ENCODE peak calls at places on chromosomes 3 and 15, in five cellular contexts. A, Q, R, X and Z are unnamed samples.
A peak's percentile ranks its signal among the peaks of the same experiment; 100 is the strongest.

GRCh38 chr15:36584511-36584910 is 5.1 kb downstream of the CDIN1 start:
- ATAC-seq in R (no peak), Q (no peak), A (no peak), X (no peak), Z (no peak)

GRCh38 chr3:72533584-72534473 is 314.4 kb downstream of the SHQ1 start:
- ATAC-seq in X (no peak), A (no peak), Q (peak; percentile 39), R (no peak), Z (no peak)

GRCh38 chr15:98505611-98506031 is 142.7 kb upstream of the IGF1R start:
- ATAC-seq in R (no peak), X (peak; percentile 29), A (peak; percentile 28), Q (no peak), Z (no peak)

GRCh38 chr3:183172051-183172639 is 9.6 kb upstream of the LAMP3 start:
- ATAC-seq in A (no peak), X (no peak), Q (no peak), R (no peak), Z (no peak)

GRCh38 chr3:67569324-67569723 is 85.1 kb downstream of the SUCLG2 start:
- ATAC-seq in Q (no peak), X (no peak), R (no peak), A (no peak), Z (no peak)

GRCh38 chr3:50525987-50526386 is 22.6 kb upstream of the CACNA2D2 start:
- ATAC-seq in A (peak; percentile 56), X (peak; percentile 66), R (peak; percentile 98), Q (peak; percentile 85), Z (peak; percentile 61)

GRCh38 chr3:54034971-54035370 is 87.4 kb upstream of the CACNA2D3 start:
- ATAC-seq in A (no peak), Q (no peak), X (no peak), R (no peak), Z (no peak)

GRCh38 chr3:14403636-14404395 is 1.4 kb downstream of the SLC6A6 start:
- ATAC-seq in X (peak; percentile 41), R (no peak), Q (peak; percentile 8), A (peak; percentile 35), Z (peak; percentile 35)

GRCh38 chr15:29475096-29475495 is 205.5 kb upstream of the NSMCE3 start:
- ATAC-seq in A (no peak), R (no peak), Q (no peak), X (no peak), Z (no peak)

GRCh38 chr15:77675806-77676415 is 43.2 kb upstream of the LINGO1 start:
- ATAC-seq in X (peak; percentile 22), A (no peak), Q (no peak), R (no peak), Z (no peak)

GRCh38 chr3:184377882-184378445 is at the start of gene THPO:
- ATAC-seq in Q (peak; percentile 87), R (no peak), A (peak; percentile 18), X (no peak), Z (no peak)

GRCh38 chr3:192930585-192930984 is 12.9 kb upstream of the MB21D2 start:
- ATAC-seq in X (no peak), Q (no peak), R (no peak), A (no peak), Z (no peak)

GRCh38 chr3:20185364-20185732 is 658 bp downstream of the SGO1 start:
- ATAC-seq in A (no peak), X (no peak), R (peak; percentile 39), Q (no peak), Z (peak; percentile 56)

GRCh38 chr15:91456921-91457320 is 356.9 kb downstream of the SV2B start:
- ATAC-seq in Q (no peak), R (no peak), A (no peak), X (no peak), Z (peak; percentile 48)

GRCh38 chr3:21407743-21408142 is 343.3 kb downstream of the ZNF385D start:
- ATAC-seq in X (no peak), Q (no peak), R (no peak), A (no peak), Z (no peak)

GRCh38 chr3:188458761-188459160 is 304.8 kb downstream of the LPP start:
- ATAC-seq in A (no peak), R (no peak), Q (no peak), X (no peak), Z (no peak)

GRCh38 chr15:67135494-67135893 is 70.1 kb downstream of the SMAD3 start:
- ATAC-seq in Q (peak; percentile 76), R (no peak), A (peak; percentile 69), X (peak; percentile 21), Z (peak; percentile 68)

GRCh38 chr3:177251756-177252155 is 54.5 kb upstream of the TBL1XR1 start:
- ATAC-seq in A (no peak), Q (peak; percentile 18), X (no peak), R (no peak), Z (no peak)

GRCh38 chr3:188605960-188606359 is 452.0 kb downstream of the LPP start:
- ATAC-seq in Q (no peak), R (no peak), A (no peak), X (peak; percentile 31), Z (no peak)

GRCh38 chr3:177331203-177331602 is 133.9 kb upstream of the TBL1XR1 start:
- ATAC-seq in Q (no peak), A (no peak), X (no peak), R (no peak), Z (no peak)

GRCh38 chr15:69498282-69498681 is 45.7 kb downstream of the RPLP1 start:
- ATAC-seq in A (no peak), Q (no peak), X (no peak), R (no peak), Z (no peak)

GRCh38 chr3:104437131-104437750 is 929.5 kb upstream of the ALCAM start:
- ATAC-seq in X (peak; percentile 88), R (no peak), Q (no peak), A (peak; percentile 42), Z (peak; percentile 79)